ENCODE peak calls at places on chromosome X, in five cellular contexts. M is neural progenitor cell; Q is esophagus squamous epithelium; P is right lobe of liver; G is activated naive CD4-positive, alpha-beta T cell treated with Interleukin-2 at 50 U/mL for 16 hours. D is an unnamed sample.

GRCh38 chrX:147738260-147738659 is 173.5 kb upstream of the FMR1 start:
- DNase-seq in M (no peak), Q (no peak), P (no peak), G (peak), D (no peak)

GRCh38 chrX:19194285-19195242 is 72.3 kb upstream of the ADGRG2 start:
- DNase-seq in M (no peak), Q (no peak), P (no peak), G (no peak), D (no peak)

GRCh38 chrX:155313766-155314165 is 20.6 kb downstream of the CLIC2 start:
- DNase-seq in M (no peak), Q (no peak), P (no peak), G (no peak), D (no peak)

GRCh38 chrX:153708415-153708814 is 15.8 kb downstream of the BCAP31 start:
- DNase-seq in M (peak), Q (no peak), P (no peak), G (peak), D (no peak)

GRCh38 chrX:131305926-131306325 is 16.8 kb upstream of the IGSF1 start:
- DNase-seq in M (no peak), Q (no peak), P (no peak), G (no peak), D (no peak)

GRCh38 chrX:29447867-29448266 is 767.5 kb upstream of the MAGEB2 start:
- DNase-seq in M (no peak), Q (no peak), P (no peak), G (no peak), D (no peak)

GRCh38 chrX:27276751-27277150 is 186.4 kb downstream of the PPP4R3C start:
- DNase-seq in M (no peak), Q (no peak), P (no peak), G (no peak), D (no peak)

GRCh38 chrX:68940601-68941000 is 111.8 kb downstream of the EFNB1 start:
- DNase-seq in M (no peak), Q (no peak), P (no peak), G (no peak), D (no peak)

GRCh38 chrX:20218809-20219505 is 47.8 kb downstream of the RPS6KA3 start:
- DNase-seq in M (peak), Q (no peak), P (peak), G (no peak), D (no peak)

GRCh38 chrX:124395145-124395858 is 48.9 kb downstream of the SH2D1A start:
- DNase-seq in M (no peak), Q (no peak), P (no peak), G (no peak), D (no peak)

GRCh38 chrX:153963546-153963945 is 8.1 kb downstream of the HCFC1 start:
- DNase-seq in M (no peak), Q (no peak), P (no peak), G (no peak), D (no peak)

GRCh38 chrX:97252111-97252510 is 368.4 kb downstream of the RPA4 start:
- DNase-seq in M (peak), Q (no peak), P (no peak), G (no peak), D (no peak)

GRCh38 chrX:16712116-16712824 is at the start of gene CTPS2:
- DNase-seq in M (peak), Q (no peak), P (peak), G (peak), D (peak)

GRCh38 chrX:9678215-9678980 is 87.2 kb downstream of the GPR143 start:
- DNase-seq in M (no peak), Q (no peak), P (no peak), G (no peak), D (no peak)

GRCh38 chrX:55279832-55280231 is 15.1 kb upstream of the PAGE3 start:
- DNase-seq in M (no peak), Q (no peak), P (no peak), G (no peak), D (no peak)

GRCh38 chrX:37998586-37999267 is 7.6 kb upstream of the SYTL5 start:
- DNase-seq in M (no peak), Q (no peak), P (no peak), G (no peak), D (peak)

GRCh38 chrX:105315301-105315700 is 94.8 kb upstream of the TEX13A start:
- DNase-seq in M (no peak), Q (no peak), P (no peak), G (no peak), D (no peak)

GRCh38 chrX:139851730-139852129 is 81.1 kb downstream of the ATP11C start:
- DNase-seq in M (no peak), Q (no peak), P (no peak), G (no peak), D (no peak)

GRCh38 chrX:125492439-125492838 is 172.8 kb downstream of the TEX13C start:
- DNase-seq in M (no peak), Q (no peak), P (no peak), G (no peak), D (no peak)

GRCh38 chrX:45771114-45771513 is 570.4 kb upstream of the DIPK2B start:
- DNase-seq in M (no peak), Q (no peak), P (no peak), G (no peak), D (no peak)

GRCh38 chrX:153474718-153475117 is 4.3 kb upstream of the HAUS7 start:
- DNase-seq in M (peak), Q (no peak), P (peak), G (peak), D (no peak)

GRCh38 chrX:153530411-153531145 is 13.1 kb downstream of the ATP2B3 start:
- DNase-seq in M (no peak), Q (no peak), P (no peak), G (no peak), D (no peak)

GRCh38 chrX:125205084-125205917 is 114.4 kb upstream of the TEX13C start:
- DNase-seq in M (peak), Q (no peak), P (peak), G (peak), D (peak)

GRCh38 chrX:132258509-132258908 is 39.3 kb upstream of the RAP2C start:
- DNase-seq in M (no peak), Q (no peak), P (no peak), G (no peak), D (no peak)

GRCh38 chrX:115147220-115147619 is 42.0 kb upstream of the RBMXL3 start:
- DNase-seq in M (no peak), Q (no peak), P (no peak), G (no peak), D (peak)

GRCh38 chrX:110430293-110431076 is 71.8 kb downstream of the RTL9 start:
- DNase-seq in M (no peak), Q (no peak), P (no peak), G (no peak), D (no peak)

GRCh38 chrX:71107762-71108360 is 1.3 kb upstream of the CXorf65 start:
- DNase-seq in M (no peak), Q (no peak), P (no peak), G (peak), D (no peak)

GRCh38 chrX:150542846-150543229 is 25.6 kb upstream of the MTM1 start:
- DNase-seq in M (no peak), Q (no peak), P (no peak), G (no peak), D (no peak)

GRCh38 chrX:1031521-1032430 is 180.7 kb downstream of the CRLF2 start:
- DNase-seq in M (no peak), Q (no peak), P (no peak), G (no peak), D (no peak)

D was measured in NCI-H510A treated with DMSO at 0.1 percent for 48 hours.